ENCODE peak calls at places on chromosomes 13 and 19, in ten cellular contexts. J is fibroblast of mammary gland, U is left lung, R is lung, O is ovary, C is neural progenitor cell, X is AG10803, Z is uterus, B is left ventricle myocardium inferior, K is breast epithelium. P is an unnamed sample.

GRCh38 chr13:23440821-23441608 is 7.5 kb upstream of the SACS start:
- DNase-seq in X (no peak), Z (no peak), U (no peak), R (no peak), J (no peak), B (peak; percentile 30), K (no peak), C (no peak), O (no peak), P (no peak)

GRCh38 chr19:3607398-3608078 is 863 bp upstream of the TBXA2R start:
- DNase-seq in O (peak; percentile 65), K (no peak), J (peak; percentile 40), C (peak; percentile 66), U (peak; percentile 53), B (peak; percentile 72), Z (no peak), X (peak; percentile 25), R (no peak), P (no peak)

GRCh38 chr13:32164622-32165268 is 133.2 kb downstream of the FRY start:
- DNase-seq in B (no peak), J (peak; percentile 73), O (no peak), U (no peak), Z (no peak), R (peak; percentile 36), C (peak; percentile 81), X (peak; percentile 58), K (no peak), P (peak; percentile 39)

GRCh38 chr19:5397804-5398692 is 57.2 kb upstream of the ZNRF4 start:
- DNase-seq in R (no peak), B (no peak), Z (no peak), C (peak; percentile 96), O (no peak), X (no peak), J (no peak), K (no peak), U (no peak), P (no peak)

GRCh38 chr13:111927181-111927540 is 139.8 kb upstream of the SOX1 start:
- DNase-seq in X (no peak), B (no peak), J (no peak), R (no peak), U (peak; percentile 3), O (no peak), Z (no peak), K (no peak), C (no peak), P (no peak)

GRCh38 chr19:28289294-28290063 is 923.5 kb downstream of the UQCRFS1 start:
- DNase-seq in X (peak; percentile 64), Z (no peak), U (no peak), K (no peak), C (no peak), O (no peak), B (no peak), R (no peak), J (peak; percentile 51), P (no peak)

GRCh38 chr13:111039735-111040134 is 75.4 kb upstream of the ARHGEF7 start:
- DNase-seq in Z (no peak), O (no peak), K (no peak), B (no peak), J (no peak), C (no peak), X (no peak), R (peak; percentile 5), U (no peak), P (no peak)

GRCh38 chr19:41530761-41531301 is 45.1 kb upstream of the CEACAM21 start:
- DNase-seq in O (no peak), B (no peak), X (peak; percentile 34), U (peak; percentile 52), K (no peak), J (peak; percentile 4), R (peak; percentile 43), C (no peak), Z (no peak), P (no peak)

GRCh38 chr19:16571283-16571682 is 932 bp downstream of the SLC35E1 start:
- DNase-seq in O (no peak), Z (no peak), X (peak; percentile 18), K (no peak), B (no peak), C (no peak), R (no peak), J (peak; percentile 75), U (no peak), P (no peak)

GRCh38 chr13:110624766-110625756 is 9.7 kb downstream of the NAXD start:
- DNase-seq in O (peak; percentile 18), B (no peak), C (peak; percentile 81), K (no peak), X (no peak), J (no peak), R (no peak), U (no peak), Z (no peak), P (no peak)

GRCh38 chr19:14118165-14119051 is 846 bp upstream of the PRKACA start:
- DNase-seq in R (peak; percentile 84), K (peak; percentile 72), B (peak; percentile 77), O (peak; percentile 86), U (peak; percentile 91), C (peak; percentile 33), X (peak; percentile 91), J (peak; percentile 78), Z (peak; percentile 91), P (no peak)

GRCh38 chr13:56314755-56315154 is 826.0 kb upstream of the PRR20A start:
- DNase-seq in B (no peak), Z (no peak), C (no peak), U (no peak), J (no peak), R (no peak), K (no peak), O (no peak), X (no peak), P (no peak)

GRCh38 chr19:45243144-45243732 is 2.0 kb downstream of the EXOC3L2 start:
- DNase-seq in K (no peak), B (no peak), U (no peak), C (no peak), R (no peak), X (no peak), J (no peak), Z (no peak), O (no peak), P (no peak)

GRCh38 chr19:45245334-45245787 is at the start of gene EXOC3L2:
- DNase-seq in O (no peak), B (peak; percentile 42), C (no peak), J (no peak), U (no peak), R (no peak), Z (no peak), K (no peak), X (no peak), P (no peak)

GRCh38 chr19:45247136-45247535 is 1.9 kb upstream of the EXOC3L2 start:
- DNase-seq in C (no peak), X (no peak), U (no peak), Z (no peak), K (no peak), J (no peak), R (no peak), B (no peak), O (no peak), P (no peak)

GRCh38 chr19:45245826-45246225 is 619 bp upstream of the EXOC3L2 start:
- DNase-seq in B (no peak), K (no peak), C (no peak), Z (no peak), X (no peak), R (no peak), U (no peak), O (no peak), J (no peak), P (no peak)

GRCh38 chr19:45244133-45244532 is 1.1 kb downstream of the EXOC3L2 start:
- DNase-seq in O (no peak), B (no peak), R (no peak), J (no peak), Z (no peak), X (no peak), C (no peak), K (no peak), U (no peak), P (no peak)
- H3K4me3 ChIP-seq in O (no peak overlapping the region), B (peak overlapping the region; percentile 50), R (no peak overlapping the region), J (no peak overlapping the region), Z (no peak overlapping the region), X (no peak overlapping the region), C (no peak overlapping the region), K (no peak overlapping the region), U (no peak overlapping the region), P (no peak overlapping the region)

GRCh38 chr19:36687214-36688056 is at the start of gene ZNF567:
- DNase-seq in B (peak; percentile 98), U (peak; percentile 98), J (peak; percentile 93), O (peak; percentile 97), C (peak; percentile 99), K (peak; percentile 98), R (peak; percentile 97), Z (peak; percentile 97), X (peak; percentile 92), P (peak; percentile 90)
- TF ChIP-seq CTCF in B (no peak), U (no peak), J (no peak), O (no peak), C (no peak), K (no peak), R (no peak), Z (no peak), X (no peak), P (no peak)

DNA sequence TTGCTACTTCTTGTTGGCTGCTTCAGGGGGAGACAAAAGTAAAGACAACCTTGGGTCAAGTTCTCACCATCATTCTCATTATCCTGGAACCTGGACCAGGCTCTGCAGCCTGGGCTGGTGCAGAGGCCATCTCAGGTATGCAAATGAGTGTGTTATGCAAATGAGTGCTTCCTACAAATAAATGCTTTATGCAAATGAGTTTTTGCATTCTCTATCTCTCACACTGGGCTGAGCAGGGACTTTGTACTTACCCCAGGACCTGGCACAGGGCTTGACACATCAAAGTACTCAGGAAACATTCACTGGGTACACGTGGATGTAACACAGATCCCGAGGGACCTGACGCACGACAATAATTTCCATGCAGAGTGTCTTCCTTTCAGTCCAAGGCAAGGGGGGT is 103.0 kb downstream of the DNAJC15 start:
- DNase-seq in J (no peak), O (no peak), X (no peak), K (no peak), U (no peak), R (no peak), C (no peak), Z (no peak), B (no peak), P (no peak)
- H3K4me3 ChIP-seq in J (no peak overlapping the region), O (no peak overlapping the region), X (no peak overlapping the region), K (no peak overlapping the region), U (no peak overlapping the region), R (no peak overlapping the region), C (no peak overlapping the region), Z (no peak overlapping the region), B (no peak overlapping the region), P (no peak overlapping the region)

DNA sequence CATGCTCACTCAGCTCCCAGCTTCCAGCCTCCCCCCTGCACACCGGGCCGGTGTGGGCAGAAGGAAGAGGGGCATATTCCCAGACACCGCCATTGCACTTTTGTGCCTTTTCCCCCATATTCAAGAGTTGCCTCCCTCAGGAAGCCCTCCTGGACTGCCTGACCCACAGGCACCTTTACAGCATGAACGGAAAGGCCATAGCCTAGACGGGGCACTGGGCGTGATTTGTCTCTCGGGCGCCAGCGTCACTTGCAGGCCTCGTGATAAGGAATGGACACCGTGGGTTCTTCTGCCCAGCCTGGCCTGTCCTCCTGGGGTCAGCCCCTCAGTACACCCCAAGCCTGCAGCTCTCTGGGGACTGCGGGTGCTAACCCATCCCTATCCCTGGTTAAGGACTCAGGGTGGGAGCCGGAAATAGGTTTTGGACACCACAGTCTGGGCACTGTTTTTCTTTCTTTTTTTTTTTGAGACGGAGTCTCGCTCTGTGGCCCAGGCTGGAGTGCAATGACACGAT is 933 bp upstream of the UQCR11 start:
- DNase-seq in Z (peak; percentile 36), O (no peak), J (no peak), R (no peak), X (no peak), B (no peak), C (no peak), U (no peak), K (no peak), P (no peak)
- TF ChIP-seq CTCF in Z (no peak), O (no peak), J (no peak), R (no peak), X (no peak), B (no peak), C (no peak), U (no peak), K (no peak), P (no peak)

P was measured in GM12864.